ENCODE peak calls at places on chromosomes 1 and 21, in six cellular contexts. One of them, this sample, is unnamed.

GRCh38 chr21:42760361-42760970 is 107.0 kb downstream of the PDE9A start:
- DNase-seq in activated naive CD8-positive, alpha-beta T cell treated with anti-CD3 and anti-CD28 coated beads, Interleukin-2, amount 50 U/mL, for 16 hours: no peak
- DNase-seq in Caki2: no peak
- DNase-seq in activated CD4-positive, CD25-positive, alpha-beta regulatory T cell treated with anti-CD3 and anti-CD28 coated beads, Interleukin-2, amount 50 U/mL, for 72 hours: no peak
- DNase-seq in fibroblast of mammary gland: no peak
- DNase-seq in stimulated activated CD8-positive, alpha-beta memory T cell treated with anti-CD3 and anti-CD28 coated beads, Interleukin-2, amount 100 ng/mL, for 1 hour: no peak
- DNase-seq in this sample: no peak

GRCh38 chr1:47572731-47573505 is 135.1 kb downstream of the FOXD2 start:
- DNase-seq in activated naive CD8-positive, alpha-beta T cell treated with anti-CD3 and anti-CD28 coated beads, Interleukin-2, amount 50 U/mL, for 16 hours: no peak
- DNase-seq in Caki2: no peak
- DNase-seq in activated CD4-positive, CD25-positive, alpha-beta regulatory T cell treated with anti-CD3 and anti-CD28 coated beads, Interleukin-2, amount 50 U/mL, for 72 hours: no peak
- DNase-seq in fibroblast of mammary gland: no peak
- DNase-seq in stimulated activated CD8-positive, alpha-beta memory T cell treated with anti-CD3 and anti-CD28 coated beads, Interleukin-2, amount 100 ng/mL, for 1 hour: no peak
- DNase-seq in this sample: peak; percentile 16

GRCh38 chr1:33241866-33242265 is 14.4 kb upstream of the ZNF362 start:
- DNase-seq in activated naive CD8-positive, alpha-beta T cell treated with anti-CD3 and anti-CD28 coated beads, Interleukin-2, amount 50 U/mL, for 16 hours: no peak
- DNase-seq in Caki2: no peak
- DNase-seq in activated CD4-positive, CD25-positive, alpha-beta regulatory T cell treated with anti-CD3 and anti-CD28 coated beads, Interleukin-2, amount 50 U/mL, for 72 hours: no peak
- DNase-seq in fibroblast of mammary gland: peak; percentile 71
- DNase-seq in stimulated activated CD8-positive, alpha-beta memory T cell treated with anti-CD3 and anti-CD28 coated beads, Interleukin-2, amount 100 ng/mL, for 1 hour: no peak
- DNase-seq in this sample: no peak

GRCh38 chr1:192807221-192807967 is 1.4 kb upstream of the RGS2 start:
- DNase-seq in activated naive CD8-positive, alpha-beta T cell treated with anti-CD3 and anti-CD28 coated beads, Interleukin-2, amount 50 U/mL, for 16 hours: no peak
- DNase-seq in Caki2: peak; percentile 53
- DNase-seq in activated CD4-positive, CD25-positive, alpha-beta regulatory T cell treated with anti-CD3 and anti-CD28 coated beads, Interleukin-2, amount 50 U/mL, for 72 hours: no peak
- DNase-seq in fibroblast of mammary gland: peak; percentile 72
- DNase-seq in stimulated activated CD8-positive, alpha-beta memory T cell treated with anti-CD3 and anti-CD28 coated beads, Interleukin-2, amount 100 ng/mL, for 1 hour: no peak
- DNase-seq in this sample: peak; percentile 68

GRCh38 chr1:9145021-9145668 is 16.2 kb upstream of the GPR157 start:
- DNase-seq in activated naive CD8-positive, alpha-beta T cell treated with anti-CD3 and anti-CD28 coated beads, Interleukin-2, amount 50 U/mL, for 16 hours: no peak
- DNase-seq in Caki2: peak; percentile 41
- DNase-seq in activated CD4-positive, CD25-positive, alpha-beta regulatory T cell treated with anti-CD3 and anti-CD28 coated beads, Interleukin-2, amount 50 U/mL, for 72 hours: no peak
- DNase-seq in fibroblast of mammary gland: peak; percentile 72
- DNase-seq in stimulated activated CD8-positive, alpha-beta memory T cell treated with anti-CD3 and anti-CD28 coated beads, Interleukin-2, amount 100 ng/mL, for 1 hour: no peak
- DNase-seq in this sample: peak; percentile 71

GRCh38 chr1:220526294-220526693 is 1.6 kb upstream of the MARK1 start:
- DNase-seq in activated naive CD8-positive, alpha-beta T cell treated with anti-CD3 and anti-CD28 coated beads, Interleukin-2, amount 50 U/mL, for 16 hours: no peak
- DNase-seq in Caki2: no peak
- DNase-seq in activated CD4-positive, CD25-positive, alpha-beta regulatory T cell treated with anti-CD3 and anti-CD28 coated beads, Interleukin-2, amount 50 U/mL, for 72 hours: no peak
- DNase-seq in fibroblast of mammary gland: no peak
- DNase-seq in stimulated activated CD8-positive, alpha-beta memory T cell treated with anti-CD3 and anti-CD28 coated beads, Interleukin-2, amount 100 ng/mL, for 1 hour: no peak
- DNase-seq in this sample: no peak

GRCh38 chr1:193766329-193766728 is 579.9 kb upstream of the B3GALT2 start:
- DNase-seq in activated naive CD8-positive, alpha-beta T cell treated with anti-CD3 and anti-CD28 coated beads, Interleukin-2, amount 50 U/mL, for 16 hours: no peak
- DNase-seq in Caki2: no peak
- DNase-seq in activated CD4-positive, CD25-positive, alpha-beta regulatory T cell treated with anti-CD3 and anti-CD28 coated beads, Interleukin-2, amount 50 U/mL, for 72 hours: no peak
- DNase-seq in fibroblast of mammary gland: no peak
- DNase-seq in stimulated activated CD8-positive, alpha-beta memory T cell treated with anti-CD3 and anti-CD28 coated beads, Interleukin-2, amount 100 ng/mL, for 1 hour: no peak
- DNase-seq in this sample: no peak

GRCh38 chr1:97745912-97746311 is 174.9 kb downstream of the DPYD start:
- DNase-seq in activated naive CD8-positive, alpha-beta T cell treated with anti-CD3 and anti-CD28 coated beads, Interleukin-2, amount 50 U/mL, for 16 hours: no peak
- DNase-seq in Caki2: no peak
- DNase-seq in activated CD4-positive, CD25-positive, alpha-beta regulatory T cell treated with anti-CD3 and anti-CD28 coated beads, Interleukin-2, amount 50 U/mL, for 72 hours: no peak
- DNase-seq in fibroblast of mammary gland: peak; percentile 56
- DNase-seq in stimulated activated CD8-positive, alpha-beta memory T cell treated with anti-CD3 and anti-CD28 coated beads, Interleukin-2, amount 100 ng/mL, for 1 hour: no peak
- DNase-seq in this sample: peak; percentile 32

GRCh38 chr1:94599090-94599813 is 57.7 kb upstream of the F3 start:
- DNase-seq in activated naive CD8-positive, alpha-beta T cell treated with anti-CD3 and anti-CD28 coated beads, Interleukin-2, amount 50 U/mL, for 16 hours: no peak
- DNase-seq in Caki2: no peak
- DNase-seq in activated CD4-positive, CD25-positive, alpha-beta regulatory T cell treated with anti-CD3 and anti-CD28 coated beads, Interleukin-2, amount 50 U/mL, for 72 hours: no peak
- DNase-seq in fibroblast of mammary gland: peak; percentile 50
- DNase-seq in stimulated activated CD8-positive, alpha-beta memory T cell treated with anti-CD3 and anti-CD28 coated beads, Interleukin-2, amount 100 ng/mL, for 1 hour: no peak
- DNase-seq in this sample: no peak

GRCh38 chr21:36164427-36164784 is 7.8 kb downstream of the DOP1B start:
- DNase-seq in activated naive CD8-positive, alpha-beta T cell treated with anti-CD3 and anti-CD28 coated beads, Interleukin-2, amount 50 U/mL, for 16 hours: no peak
- DNase-seq in Caki2: no peak
- DNase-seq in activated CD4-positive, CD25-positive, alpha-beta regulatory T cell treated with anti-CD3 and anti-CD28 coated beads, Interleukin-2, amount 50 U/mL, for 72 hours: no peak
- DNase-seq in fibroblast of mammary gland: no peak
- DNase-seq in stimulated activated CD8-positive, alpha-beta memory T cell treated with anti-CD3 and anti-CD28 coated beads, Interleukin-2, amount 100 ng/mL, for 1 hour: no peak
- DNase-seq in this sample: no peak

GRCh38 chr1:161439280-161440232 is 65.7 kb upstream of the FCGR2A start:
- DNase-seq in activated naive CD8-positive, alpha-beta T cell treated with anti-CD3 and anti-CD28 coated beads, Interleukin-2, amount 50 U/mL, for 16 hours: no peak
- DNase-seq in Caki2: peak; percentile 65
- DNase-seq in activated CD4-positive, CD25-positive, alpha-beta regulatory T cell treated with anti-CD3 and anti-CD28 coated beads, Interleukin-2, amount 50 U/mL, for 72 hours: peak; percentile 46
- DNase-seq in fibroblast of mammary gland: peak; percentile 55
- DNase-seq in stimulated activated CD8-positive, alpha-beta memory T cell treated with anti-CD3 and anti-CD28 coated beads, Interleukin-2, amount 100 ng/mL, for 1 hour: no peak
- DNase-seq in this sample: no peak

GRCh38 chr1:27349784-27350672 is 8.2 kb downstream of the SYTL1 start:
- DNase-seq in activated naive CD8-positive, alpha-beta T cell treated with anti-CD3 and anti-CD28 coated beads, Interleukin-2, amount 50 U/mL, for 16 hours: no peak
- DNase-seq in Caki2: peak; percentile 33
- DNase-seq in activated CD4-positive, CD25-positive, alpha-beta regulatory T cell treated with anti-CD3 and anti-CD28 coated beads, Interleukin-2, amount 50 U/mL, for 72 hours: no peak
- DNase-seq in fibroblast of mammary gland: peak; percentile 66
- DNase-seq in stimulated activated CD8-positive, alpha-beta memory T cell treated with anti-CD3 and anti-CD28 coated beads, Interleukin-2, amount 100 ng/mL, for 1 hour: no peak
- DNase-seq in this sample: peak; percentile 66

GRCh38 chr21:38985423-38986378 is 180.0 kb downstream of the ETS2 start:
- DNase-seq in activated naive CD8-positive, alpha-beta T cell treated with anti-CD3 and anti-CD28 coated beads, Interleukin-2, amount 50 U/mL, for 16 hours: peak; percentile 6
- DNase-seq in Caki2: no peak
- DNase-seq in activated CD4-positive, CD25-positive, alpha-beta regulatory T cell treated with anti-CD3 and anti-CD28 coated beads, Interleukin-2, amount 50 U/mL, for 72 hours: peak; percentile 45
- DNase-seq in fibroblast of mammary gland: peak; percentile 98
- DNase-seq in stimulated activated CD8-positive, alpha-beta memory T cell treated with anti-CD3 and anti-CD28 coated beads, Interleukin-2, amount 100 ng/mL, for 1 hour: no peak
- DNase-seq in this sample: peak; percentile 87

GRCh38 chr21:45270306-45270821 is 17.3 kb downstream of the POFUT2 start:
- DNase-seq in activated naive CD8-positive, alpha-beta T cell treated with anti-CD3 and anti-CD28 coated beads, Interleukin-2, amount 50 U/mL, for 16 hours: no peak
- DNase-seq in Caki2: no peak
- DNase-seq in activated CD4-positive, CD25-positive, alpha-beta regulatory T cell treated with anti-CD3 and anti-CD28 coated beads, Interleukin-2, amount 50 U/mL, for 72 hours: peak; percentile 21
- DNase-seq in fibroblast of mammary gland: no peak
- DNase-seq in stimulated activated CD8-positive, alpha-beta memory T cell treated with anti-CD3 and anti-CD28 coated beads, Interleukin-2, amount 100 ng/mL, for 1 hour: no peak
- DNase-seq in this sample: no peak

GRCh38 chr1:10980094-10980577 is 32.3 kb upstream of the TARDBP start:
- DNase-seq in activated naive CD8-positive, alpha-beta T cell treated with anti-CD3 and anti-CD28 coated beads, Interleukin-2, amount 50 U/mL, for 16 hours: no peak
- DNase-seq in Caki2: no peak
- DNase-seq in activated CD4-positive, CD25-positive, alpha-beta regulatory T cell treated with anti-CD3 and anti-CD28 coated beads, Interleukin-2, amount 50 U/mL, for 72 hours: no peak
- DNase-seq in fibroblast of mammary gland: peak; percentile 33
- DNase-seq in stimulated activated CD8-positive, alpha-beta memory T cell treated with anti-CD3 and anti-CD28 coated beads, Interleukin-2, amount 100 ng/mL, for 1 hour: no peak
- DNase-seq in this sample: peak; percentile 64

GRCh38 chr1:161140755-161141400 is 8.4 kb upstream of the DEDD start:
- DNase-seq in activated naive CD8-positive, alpha-beta T cell treated with anti-CD3 and anti-CD28 coated beads, Interleukin-2, amount 50 U/mL, for 16 hours: no peak
- DNase-seq in Caki2: no peak
- DNase-seq in activated CD4-positive, CD25-positive, alpha-beta regulatory T cell treated with anti-CD3 and anti-CD28 coated beads, Interleukin-2, amount 50 U/mL, for 72 hours: no peak
- DNase-seq in fibroblast of mammary gland: no peak
- DNase-seq in stimulated activated CD8-positive, alpha-beta memory T cell treated with anti-CD3 and anti-CD28 coated beads, Interleukin-2, amount 100 ng/mL, for 1 hour: no peak
- DNase-seq in this sample: no peak

GRCh38 chr1:81158592-81158991 is 642.1 kb upstream of the ADGRL2 start:
- DNase-seq in activated naive CD8-positive, alpha-beta T cell treated with anti-CD3 and anti-CD28 coated beads, Interleukin-2, amount 50 U/mL, for 16 hours: no peak
- DNase-seq in Caki2: no peak
- DNase-seq in activated CD4-positive, CD25-positive, alpha-beta regulatory T cell treated with anti-CD3 and anti-CD28 coated beads, Interleukin-2, amount 50 U/mL, for 72 hours: no peak
- DNase-seq in fibroblast of mammary gland: peak; percentile 17
- DNase-seq in stimulated activated CD8-positive, alpha-beta memory T cell treated with anti-CD3 and anti-CD28 coated beads, Interleukin-2, amount 100 ng/mL, for 1 hour: no peak
- DNase-seq in this sample: peak; percentile 56

GRCh38 chr1:86352096-86352495 is 44.0 kb downstream of the ODF2L start:
- DNase-seq in activated naive CD8-positive, alpha-beta T cell treated with anti-CD3 and anti-CD28 coated beads, Interleukin-2, amount 50 U/mL, for 16 hours: no peak
- DNase-seq in Caki2: no peak
- DNase-seq in activated CD4-positive, CD25-positive, alpha-beta regulatory T cell treated with anti-CD3 and anti-CD28 coated beads, Interleukin-2, amount 50 U/mL, for 72 hours: no peak
- DNase-seq in fibroblast of mammary gland: peak; percentile 56
- DNase-seq in stimulated activated CD8-positive, alpha-beta memory T cell treated with anti-CD3 and anti-CD28 coated beads, Interleukin-2, amount 100 ng/mL, for 1 hour: no peak
- DNase-seq in this sample: peak; percentile 35

GRCh38 chr1:3159121-3159520 is 90.1 kb downstream of the PRDM16 start:
- DNase-seq in activated naive CD8-positive, alpha-beta T cell treated with anti-CD3 and anti-CD28 coated beads, Interleukin-2, amount 50 U/mL, for 16 hours: no peak
- DNase-seq in Caki2: no peak
- DNase-seq in activated CD4-positive, CD25-positive, alpha-beta regulatory T cell treated with anti-CD3 and anti-CD28 coated beads, Interleukin-2, amount 50 U/mL, for 72 hours: no peak
- DNase-seq in fibroblast of mammary gland: no peak
- DNase-seq in stimulated activated CD8-positive, alpha-beta memory T cell treated with anti-CD3 and anti-CD28 coated beads, Interleukin-2, amount 100 ng/mL, for 1 hour: no peak
- DNase-seq in this sample: no peak

GRCh38 chr1:86110451-86111129 is 46.0 kb downstream of the COL24A1 start:
- DNase-seq in activated naive CD8-positive, alpha-beta T cell treated with anti-CD3 and anti-CD28 coated beads, Interleukin-2, amount 50 U/mL, for 16 hours: no peak
- DNase-seq in Caki2: no peak
- DNase-seq in activated CD4-positive, CD25-positive, alpha-beta regulatory T cell treated with anti-CD3 and anti-CD28 coated beads, Interleukin-2, amount 50 U/mL, for 72 hours: no peak
- DNase-seq in fibroblast of mammary gland: no peak
- DNase-seq in stimulated activated CD8-positive, alpha-beta memory T cell treated with anti-CD3 and anti-CD28 coated beads, Interleukin-2, amount 100 ng/mL, for 1 hour: no peak
- DNase-seq in this sample: no peak

GRCh38 chr1:156126043-156126700 is 11.7 kb downstream of the LMNA start:
- DNase-seq in activated naive CD8-positive, alpha-beta T cell treated with anti-CD3 and anti-CD28 coated beads, Interleukin-2, amount 50 U/mL, for 16 hours: no peak
- DNase-seq in Caki2: peak; percentile 96
- DNase-seq in activated CD4-positive, CD25-positive, alpha-beta regulatory T cell treated with anti-CD3 and anti-CD28 coated beads, Interleukin-2, amount 50 U/mL, for 72 hours: peak; percentile 63
- DNase-seq in fibroblast of mammary gland: peak; percentile 97
- DNase-seq in stimulated activated CD8-positive, alpha-beta memory T cell treated with anti-CD3 and anti-CD28 coated beads, Interleukin-2, amount 100 ng/mL, for 1 hour: peak; percentile 41
- DNase-seq in this sample: peak; percentile 96

GRCh38 chr21:27807596-27807995 is 840.7 kb upstream of the ADAMTS5 start:
- DNase-seq in activated naive CD8-positive, alpha-beta T cell treated with anti-CD3 and anti-CD28 coated beads, Interleukin-2, amount 50 U/mL, for 16 hours: no peak
- DNase-seq in Caki2: no peak
- DNase-seq in activated CD4-positive, CD25-positive, alpha-beta regulatory T cell treated with anti-CD3 and anti-CD28 coated beads, Interleukin-2, amount 50 U/mL, for 72 hours: no peak
- DNase-seq in fibroblast of mammary gland: no peak
- DNase-seq in stimulated activated CD8-positive, alpha-beta memory T cell treated with anti-CD3 and anti-CD28 coated beads, Interleukin-2, amount 100 ng/mL, for 1 hour: no peak
- DNase-seq in this sample: no peak

GRCh38 chr21:42939581-42940413 is 14.4 kb upstream of the ERVH48-1 start:
- DNase-seq in activated naive CD8-positive, alpha-beta T cell treated with anti-CD3 and anti-CD28 coated beads, Interleukin-2, amount 50 U/mL, for 16 hours: no peak
- DNase-seq in Caki2: peak; percentile 55
- DNase-seq in activated CD4-positive, CD25-positive, alpha-beta regulatory T cell treated with anti-CD3 and anti-CD28 coated beads, Interleukin-2, amount 50 U/mL, for 72 hours: no peak
- DNase-seq in fibroblast of mammary gland: peak; percentile 99
- DNase-seq in stimulated activated CD8-positive, alpha-beta memory T cell treated with anti-CD3 and anti-CD28 coated beads, Interleukin-2, amount 100 ng/mL, for 1 hour: no peak
- DNase-seq in this sample: peak; percentile 94

GRCh38 chr21:17813353-17813752 is 5.8 kb downstream of the C21orf91 start:
- DNase-seq in activated naive CD8-positive, alpha-beta T cell treated with anti-CD3 and anti-CD28 coated beads, Interleukin-2, amount 50 U/mL, for 16 hours: no peak
- DNase-seq in Caki2: no peak
- DNase-seq in activated CD4-positive, CD25-positive, alpha-beta regulatory T cell treated with anti-CD3 and anti-CD28 coated beads, Interleukin-2, amount 50 U/mL, for 72 hours: no peak
- DNase-seq in fibroblast of mammary gland: no peak
- DNase-seq in stimulated activated CD8-positive, alpha-beta memory T cell treated with anti-CD3 and anti-CD28 coated beads, Interleukin-2, amount 100 ng/mL, for 1 hour: no peak
- DNase-seq in this sample: no peak

GRCh38 chr21:43762303-43763128 is 13.6 kb downstream of the CSTB start:
- DNase-seq in activated naive CD8-positive, alpha-beta T cell treated with anti-CD3 and anti-CD28 coated beads, Interleukin-2, amount 50 U/mL, for 16 hours: no peak
- DNase-seq in Caki2: no peak
- DNase-seq in activated CD4-positive, CD25-positive, alpha-beta regulatory T cell treated with anti-CD3 and anti-CD28 coated beads, Interleukin-2, amount 50 U/mL, for 72 hours: no peak
- DNase-seq in fibroblast of mammary gland: no peak
- DNase-seq in stimulated activated CD8-positive, alpha-beta memory T cell treated with anti-CD3 and anti-CD28 coated beads, Interleukin-2, amount 100 ng/mL, for 1 hour: no peak
- DNase-seq in this sample: no peak

GRCh38 chr1:36384542-36385409 is 948 bp downstream of the STK40 start:
- DNase-seq in activated naive CD8-positive, alpha-beta T cell treated with anti-CD3 and anti-CD28 coated beads, Interleukin-2, amount 50 U/mL, for 16 hours: no peak
- DNase-seq in Caki2: peak; percentile 48
- DNase-seq in activated CD4-positive, CD25-positive, alpha-beta regulatory T cell treated with anti-CD3 and anti-CD28 coated beads, Interleukin-2, amount 50 U/mL, for 72 hours: no peak
- DNase-seq in fibroblast of mammary gland: peak; percentile 16
- DNase-seq in stimulated activated CD8-positive, alpha-beta memory T cell treated with anti-CD3 and anti-CD28 coated beads, Interleukin-2, amount 100 ng/mL, for 1 hour: no peak
- DNase-seq in this sample: no peak

GRCh38 chr1:224488806-224489584 is 54.4 kb upstream of the WDR26 start:
- DNase-seq in activated naive CD8-positive, alpha-beta T cell treated with anti-CD3 and anti-CD28 coated beads, Interleukin-2, amount 50 U/mL, for 16 hours: no peak
- DNase-seq in Caki2: no peak
- DNase-seq in activated CD4-positive, CD25-positive, alpha-beta regulatory T cell treated with anti-CD3 and anti-CD28 coated beads, Interleukin-2, amount 50 U/mL, for 72 hours: no peak
- DNase-seq in fibroblast of mammary gland: peak; percentile 50
- DNase-seq in stimulated activated CD8-positive, alpha-beta memory T cell treated with anti-CD3 and anti-CD28 coated beads, Interleukin-2, amount 100 ng/mL, for 1 hour: no peak
- DNase-seq in this sample: peak; percentile 40

GRCh38 chr21:43874085-43874785 is 9.2 kb downstream of the AGPAT3 start:
- DNase-seq in activated naive CD8-positive, alpha-beta T cell treated with anti-CD3 and anti-CD28 coated beads, Interleukin-2, amount 50 U/mL, for 16 hours: no peak
- DNase-seq in Caki2: no peak
- DNase-seq in activated CD4-positive, CD25-positive, alpha-beta regulatory T cell treated with anti-CD3 and anti-CD28 coated beads, Interleukin-2, amount 50 U/mL, for 72 hours: no peak
- DNase-seq in fibroblast of mammary gland: no peak
- DNase-seq in stimulated activated CD8-positive, alpha-beta memory T cell treated with anti-CD3 and anti-CD28 coated beads, Interleukin-2, amount 100 ng/mL, for 1 hour: no peak
- DNase-seq in this sample: no peak

GRCh38 chr1:101044259-101044658 is 18.7 kb upstream of the DPH5 start:
- DNase-seq in activated naive CD8-positive, alpha-beta T cell treated with anti-CD3 and anti-CD28 coated beads, Interleukin-2, amount 50 U/mL, for 16 hours: no peak
- DNase-seq in Caki2: no peak
- DNase-seq in activated CD4-positive, CD25-positive, alpha-beta regulatory T cell treated with anti-CD3 and anti-CD28 coated beads, Interleukin-2, amount 50 U/mL, for 72 hours: no peak
- DNase-seq in fibroblast of mammary gland: no peak
- DNase-seq in stimulated activated CD8-positive, alpha-beta memory T cell treated with anti-CD3 and anti-CD28 coated beads, Interleukin-2, amount 100 ng/mL, for 1 hour: no peak
- DNase-seq in this sample: no peak

GRCh38 chr1:216710598-216711333 is 12.5 kb downstream of the ESRRG start:
- DNase-seq in activated naive CD8-positive, alpha-beta T cell treated with anti-CD3 and anti-CD28 coated beads, Interleukin-2, amount 50 U/mL, for 16 hours: no peak
- DNase-seq in Caki2: no peak
- DNase-seq in activated CD4-positive, CD25-positive, alpha-beta regulatory T cell treated with anti-CD3 and anti-CD28 coated beads, Interleukin-2, amount 50 U/mL, for 72 hours: no peak
- DNase-seq in fibroblast of mammary gland: no peak
- DNase-seq in stimulated activated CD8-positive, alpha-beta memory T cell treated with anti-CD3 and anti-CD28 coated beads, Interleukin-2, amount 100 ng/mL, for 1 hour: no peak
- DNase-seq in this sample: no peak

GRCh38 chr1:112309499-112309898 is 86.5 kb upstream of the CTTNBP2NL start:
- DNase-seq in activated naive CD8-positive, alpha-beta T cell treated with anti-CD3 and anti-CD28 coated beads, Interleukin-2, amount 50 U/mL, for 16 hours: no peak
- DNase-seq in Caki2: no peak
- DNase-seq in activated CD4-positive, CD25-positive, alpha-beta regulatory T cell treated with anti-CD3 and anti-CD28 coated beads, Interleukin-2, amount 50 U/mL, for 72 hours: no peak
- DNase-seq in fibroblast of mammary gland: no peak
- DNase-seq in stimulated activated CD8-positive, alpha-beta memory T cell treated with anti-CD3 and anti-CD28 coated beads, Interleukin-2, amount 100 ng/mL, for 1 hour: no peak
- DNase-seq in this sample: no peak

GRCh38 chr1:17856496-17857108 is 101.5 kb downstream of the ACTL8 start:
- DNase-seq in activated naive CD8-positive, alpha-beta T cell treated with anti-CD3 and anti-CD28 coated beads, Interleukin-2, amount 50 U/mL, for 16 hours: no peak
- DNase-seq in Caki2: no peak
- DNase-seq in activated CD4-positive, CD25-positive, alpha-beta regulatory T cell treated with anti-CD3 and anti-CD28 coated beads, Interleukin-2, amount 50 U/mL, for 72 hours: no peak
- DNase-seq in fibroblast of mammary gland: no peak
- DNase-seq in stimulated activated CD8-positive, alpha-beta memory T cell treated with anti-CD3 and anti-CD28 coated beads, Interleukin-2, amount 100 ng/mL, for 1 hour: no peak
- DNase-seq in this sample: no peak

This sample was measured in astrocyte.